ENCODE peak calls at places on chromosomes 4 and X, in eight cellular contexts. L is psoas muscle, E is fibroblast of lung, S is IMR-90, R is sigmoid colon, N is PC-9, T is H9, H is endothelial cell of umbilical vein. I is an unnamed sample.

GRCh38 chr4:107791902-107792301 is 32.8 kb upstream of the SGMS2 start:
- DNase-seq in L (no peak), E (no peak), S (no peak), R (no peak), N (no peak), T (no peak), H (peak; percentile 65), I (no peak)

GRCh38 chrX:17042046-17042445 is 95.6 kb downstream of the REPS2 start:
- DNase-seq in L (no peak), E (no peak), S (no peak), R (no peak), N (no peak), T (no peak), H (no peak), I (no peak)

GRCh38 chr4:19213388-19213787 is 1038.3 kb upstream of the SLIT2 start:
- DNase-seq in L (no peak), E (peak; percentile 88), S (peak; percentile 54), R (no peak), N (no peak), T (no peak), H (peak; percentile 83), I (no peak)

GRCh38 chr4:7420661-7421040 is 14.1 kb downstream of the PSAPL1 start:
- DNase-seq in L (peak; percentile 29), E (no peak), S (no peak), R (peak; percentile 60), N (no peak), T (no peak), H (no peak), I (no peak)

GRCh38 chrX:100447563-100448397 is 37.7 kb upstream of the PCDH19 start:
- DNase-seq in L (peak; percentile 57), E (peak; percentile 3), S (peak; percentile 1), R (no peak), N (no peak), T (peak; percentile 48), H (peak; percentile 59), I (peak; percentile 2)

GRCh38 chr4:155667538-155668511 is 1.2 kb downstream of the GUCY1A1 start:
- DNase-seq in L (peak; percentile 64), E (peak; percentile 39), S (peak; percentile 27), R (peak; percentile 88), N (no peak), T (peak; percentile 46), H (peak; percentile 66), I (peak; percentile 30)

GRCh38 chr4:113222006-113222405 is 172.6 kb downstream of the ANK2 start:
- DNase-seq in L (no peak), E (peak; percentile 58), S (peak; percentile 14), R (no peak), N (no peak), T (no peak), H (no peak), I (peak; percentile 7)

GRCh38 chr4:78889955-78890354 is 49.3 kb downstream of the PAQR3 start:
- DNase-seq in L (no peak), E (no peak), S (no peak), R (no peak), N (no peak), T (no peak), H (no peak), I (no peak)

GRCh38 chr4:58274553-58274952 is 1164.4 kb upstream of the IGFBP7 start:
- DNase-seq in L (no peak), E (no peak), S (no peak), R (no peak), N (no peak), T (no peak), H (no peak), I (no peak)

GRCh38 chr4:115433501-115433900 is 320.1 kb upstream of the NDST4 start:
- DNase-seq in L (no peak), E (no peak), S (no peak), R (no peak), N (no peak), T (no peak), H (no peak), I (no peak)

GRCh38 chr4:72991889-72992288 is 77.6 kb downstream of the COX18 start:
- DNase-seq in L (no peak), E (peak; percentile 39), S (no peak), R (no peak), N (no peak), T (no peak), H (no peak), I (peak; percentile 9)

GRCh38 chr4:151013491-151013890 is 1.6 kb downstream of the LRBA start:
- DNase-seq in L (no peak), E (no peak), S (no peak), R (no peak), N (no peak), T (no peak), H (peak; percentile 19), I (no peak)

GRCh38 chr4:10917475-10918103 is 233.0 kb upstream of the CLNK start:
- DNase-seq in L (no peak), E (peak; percentile 32), S (no peak), R (no peak), N (no peak), T (no peak), H (no peak), I (no peak)

GRCh38 chr4:153532227-153532626 is 66.1 kb downstream of the TMEM131L start:
- DNase-seq in L (no peak), E (no peak), S (no peak), R (no peak), N (no peak), T (no peak), H (no peak), I (no peak)

GRCh38 chr4:78689700-78690318 is 86.3 kb upstream of the BMP2K start:
- DNase-seq in L (no peak), E (peak; percentile 25), S (no peak), R (no peak), N (no peak), T (no peak), H (no peak), I (no peak)

GRCh38 chrX:34638116-34638515 is 19.0 kb downstream of the TMEM47 start:
- DNase-seq in L (no peak), E (peak; percentile 29), S (peak; percentile 54), R (no peak), N (no peak), T (no peak), H (peak; percentile 39), I (peak; percentile 28)

GRCh38 chrX:1011632-1012283 is 200.7 kb downstream of the CRLF2 start:
- DNase-seq in L (no peak), E (no peak), S (no peak), R (no peak), N (no peak), T (no peak), H (no peak), I (no peak)
- H3K9me3 ChIP-seq in L (no peaks in the 10 kb centered on the region), E (no peaks in the 10 kb centered on the region), S (peaks cover 17% of the 10 kb centered on the region), R (no peaks in the 10 kb centered on the region), N (no peaks in the 10 kb centered on the region), T (no peaks in the 10 kb centered on the region), H (no peaks in the 10 kb centered on the region), I (no peaks in the 10 kb centered on the region)

DNA sequence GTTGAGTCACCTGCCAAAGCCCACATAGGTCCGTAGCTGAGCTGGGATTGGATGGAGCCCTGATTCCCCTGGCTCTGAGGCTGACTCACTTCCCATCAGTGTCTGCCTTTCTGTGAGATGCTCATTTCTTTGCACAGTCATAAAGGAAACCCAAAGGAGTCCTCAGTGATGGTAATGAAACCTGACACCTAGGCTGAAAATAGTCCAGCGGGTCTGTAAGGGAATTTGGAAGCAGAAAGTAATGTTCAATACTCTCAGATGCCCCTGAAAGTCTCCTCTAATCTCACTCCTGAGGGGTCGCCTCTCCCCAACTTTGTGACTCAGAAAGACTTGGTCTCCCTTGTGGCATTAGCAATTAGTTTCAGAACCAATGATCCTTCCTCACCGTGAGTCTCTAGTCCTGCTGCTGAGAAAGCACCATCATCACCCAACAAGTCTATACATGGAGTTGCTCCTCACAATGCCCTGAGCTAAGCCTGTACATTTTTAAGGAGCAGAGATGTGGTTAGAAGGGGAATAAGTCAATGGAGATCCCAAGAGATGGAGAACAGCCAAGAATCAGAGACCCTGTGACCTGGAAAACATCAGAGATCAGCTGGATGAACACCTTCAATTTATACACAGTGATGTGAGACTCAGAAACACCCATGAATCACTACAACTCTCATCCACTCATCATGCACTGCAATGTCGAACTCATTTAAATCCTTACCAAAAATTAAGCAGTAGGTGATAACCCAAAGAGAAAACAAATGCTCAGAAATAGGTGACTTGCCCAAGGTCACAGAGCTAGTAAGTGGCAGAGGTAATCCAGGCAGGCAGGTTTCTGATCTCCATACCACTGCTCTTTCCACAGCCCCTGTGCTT is 219.0 kb upstream of the CPEB2 start:
- DNase-seq in L (no peak), E (peak; percentile 63), S (peak; percentile 40), R (no peak), N (no peak), T (no peak), H (no peak), I (no peak)
- H3K9me3 ChIP-seq in L (no peaks in the 10 kb centered on the region), E (no peaks in the 10 kb centered on the region), S (peaks cover 2% of the 10 kb centered on the region), R (no peaks in the 10 kb centered on the region), N (no peaks in the 10 kb centered on the region), T (no peaks in the 10 kb centered on the region), H (no peaks in the 10 kb centered on the region), I (no peaks in the 10 kb centered on the region)

GRCh38 chrX:153349952-153350351 is 16.0 kb downstream of the ZNF275 start:
- DNase-seq in L (no peak), E (no peak), S (no peak), R (no peak), N (no peak), T (no peak), H (no peak), I (no peak)
- H3K9me3 ChIP-seq in L (no peaks in the 10 kb centered on the region), E (no peaks in the 10 kb centered on the region), S (peaks cover 6% of the 10 kb centered on the region), R (no peaks in the 10 kb centered on the region), N (no peaks in the 10 kb centered on the region), T (peaks cover 68% of the 10 kb centered on the region), H (no peaks in the 10 kb centered on the region), I (no peaks in the 10 kb centered on the region)

GRCh38 chrX:70509078-70509477 is 64.4 kb downstream of the DLG3 start:
- DNase-seq in L (no peak), E (no peak), S (no peak), R (no peak), N (no peak), T (no peak), H (no peak), I (no peak)
- H3K9me3 ChIP-seq in L (no peaks in the 10 kb centered on the region), E (no peaks in the 10 kb centered on the region), S (no peaks in the 10 kb centered on the region), R (no peaks in the 10 kb centered on the region), N (no peaks in the 10 kb centered on the region), T (peaks cover 61% of the 10 kb centered on the region), H (no peaks in the 10 kb centered on the region), I (no peaks in the 10 kb centered on the region)

GRCh38 chrX:45584717-45585116 is 384.0 kb upstream of the DIPK2B start:
- DNase-seq in L (no peak), E (no peak), S (peak; percentile 0), R (no peak), N (no peak), T (no peak), H (no peak), I (no peak)
- H3K9me3 ChIP-seq in L (peaks cover 19% of the 10 kb centered on the region), E (no peaks in the 10 kb centered on the region), S (peaks cover 14% of the 10 kb centered on the region), R (no peaks in the 10 kb centered on the region), N (no peaks in the 10 kb centered on the region), T (peaks cover 7% of the 10 kb centered on the region), H (no peaks in the 10 kb centered on the region), I (no peaks in the 10 kb centered on the region)

I was measured in SJSA1.